ENCODE peak calls at places on chromosomes 3 and 15, in four cellular contexts. One of them, this sample, is unnamed.

GRCh38 chr15:49901867-49902775 is 216.9 kb downstream of the ATP8B4 start:
- DNase-seq in IMR-90: peak; percentile 65
- DNase-seq in H1: no peak
- DNase-seq in mesendoderm: no peak
- DNase-seq in this sample: no peak

GRCh38 chr3:192850501-192850981 is 67.1 kb downstream of the MB21D2 start:
- DNase-seq in IMR-90: peak; percentile 86
- DNase-seq in H1: no peak
- DNase-seq in mesendoderm: no peak
- DNase-seq in this sample: no peak

GRCh38 chr15:33242165-33242564 is 47.7 kb upstream of the FMN1 start:
- DNase-seq in IMR-90: peak; percentile 27
- DNase-seq in H1: no peak
- DNase-seq in mesendoderm: peak; percentile 99
- DNase-seq in this sample: peak; percentile 42

GRCh38 chr3:66107855-66108254 is 69.1 kb upstream of the MAGI1 start:
- DNase-seq in IMR-90: peak; percentile 50
- DNase-seq in H1: no peak
- DNase-seq in mesendoderm: no peak
- DNase-seq in this sample: no peak

GRCh38 chr15:30984542-30984941 is 6.9 kb downstream of the MTMR10 start:
- DNase-seq in IMR-90: no peak
- DNase-seq in H1: no peak
- DNase-seq in mesendoderm: no peak
- DNase-seq in this sample: no peak

GRCh38 chr15:59260090-59260489 is 53.4 kb downstream of the LDHAL6B start:
- DNase-seq in IMR-90: no peak
- DNase-seq in H1: no peak
- DNase-seq in mesendoderm: no peak
- DNase-seq in this sample: no peak

GRCh38 chr3:52649461-52650210 is 36.1 kb downstream of the PBRM1 start:
- DNase-seq in IMR-90: peak; percentile 70
- DNase-seq in H1: no peak
- DNase-seq in mesendoderm: no peak
- DNase-seq in this sample: no peak

GRCh38 chr3:30227571-30228301 is 378.7 kb upstream of the TGFBR2 start:
- DNase-seq in IMR-90: peak; percentile 96
- DNase-seq in H1: no peak
- DNase-seq in mesendoderm: no peak
- DNase-seq in this sample: no peak

GRCh38 chr3:89571298-89571697 is 463.9 kb downstream of the EPHA3 start:
- DNase-seq in IMR-90: no peak
- DNase-seq in H1: no peak
- DNase-seq in mesendoderm: no peak
- DNase-seq in this sample: no peak

GRCh38 chr15:75673426-75674247 is 25.9 kb downstream of the SNX33 start:
- DNase-seq in IMR-90: peak; percentile 70
- DNase-seq in H1: no peak
- DNase-seq in mesendoderm: no peak
- DNase-seq in this sample: no peak

GRCh38 chr3:64438837-64439236 is 213.6 kb upstream of the PRICKLE2 start:
- DNase-seq in IMR-90: no peak
- DNase-seq in H1: no peak
- DNase-seq in mesendoderm: no peak
- DNase-seq in this sample: no peak

GRCh38 chr3:173398111-173398479 is 551 bp downstream of the NLGN1 start:
- DNase-seq in IMR-90: no peak
- DNase-seq in H1: no peak
- DNase-seq in mesendoderm: peak; percentile 79
- DNase-seq in this sample: no peak

GRCh38 chr3:76505202-76505875 is 534.6 kb upstream of the ROBO2 start:
- DNase-seq in IMR-90: no peak
- DNase-seq in H1: no peak
- DNase-seq in mesendoderm: no peak
- DNase-seq in this sample: no peak

GRCh38 chr15:87871738-87872315 is 384.7 kb downstream of the NTRK3 start:
- DNase-seq in IMR-90: peak; percentile 43
- DNase-seq in H1: no peak
- DNase-seq in mesendoderm: no peak
- DNase-seq in this sample: no peak

GRCh38 chr15:43390723-43391122 is 19.8 kb downstream of the TUBGCP4 start:
- DNase-seq in IMR-90: peak; percentile 46
- DNase-seq in H1: no peak
- DNase-seq in mesendoderm: no peak
- DNase-seq in this sample: no peak

GRCh38 chr3:61580982-61581654 is 19.7 kb downstream of the PTPRG start:
- DNase-seq in IMR-90: no peak
- DNase-seq in H1: no peak
- DNase-seq in mesendoderm: no peak
- DNase-seq in this sample: no peak

GRCh38 chr3:102790742-102791141 is 355.9 kb downstream of the ZPLD1 start:
- DNase-seq in IMR-90: peak; percentile 71
- DNase-seq in H1: no peak
- DNase-seq in mesendoderm: no peak
- DNase-seq in this sample: no peak

GRCh38 chr3:58251653-58252052 is 14.1 kb downstream of the ABHD6 start:
- DNase-seq in IMR-90: no peak
- DNase-seq in H1: no peak
- DNase-seq in mesendoderm: no peak
- DNase-seq in this sample: no peak

GRCh38 chr3:110944782-110945181 is 126.8 kb upstream of the NECTIN3 start:
- DNase-seq in IMR-90: no peak
- DNase-seq in H1: no peak
- DNase-seq in mesendoderm: no peak
- DNase-seq in this sample: no peak

GRCh38 chr15:47750030-47750739 is 32.9 kb downstream of the SEMA6D start:
- DNase-seq in IMR-90: peak; percentile 91
- DNase-seq in H1: no peak
- DNase-seq in mesendoderm: peak; percentile 81
- DNase-seq in this sample: no peak

GRCh38 chr15:66822106-66822505 is 120.1 kb downstream of the SMAD6 start:
- DNase-seq in IMR-90: no peak
- DNase-seq in H1: no peak
- DNase-seq in mesendoderm: no peak
- DNase-seq in this sample: no peak
- H4K5ac ChIP-seq in IMR-90: no peak overlapping the region
- H4K5ac ChIP-seq in H1: no peak overlapping the region
- H4K5ac ChIP-seq in mesendoderm: no peak overlapping the region
- H4K5ac ChIP-seq in this sample: no peak overlapping the region

GRCh38 chr3:11903447-11903846 is 56.8 kb upstream of the TAMM41 start:
- DNase-seq in IMR-90: no peak
- DNase-seq in H1: no peak
- DNase-seq in mesendoderm: no peak
- DNase-seq in this sample: no peak

GRCh38 chr3:11900844-11901243 is 54.2 kb upstream of the TAMM41 start:
- DNase-seq in IMR-90: no peak
- DNase-seq in H1: no peak
- DNase-seq in mesendoderm: no peak
- DNase-seq in this sample: no peak

GRCh38 chr3:11901286-11901875 is 54.7 kb upstream of the TAMM41 start:
- DNase-seq in IMR-90: no peak
- DNase-seq in H1: no peak
- DNase-seq in mesendoderm: no peak
- DNase-seq in this sample: no peak

GRCh38 chr3:11904157-11904556 is 57.5 kb upstream of the TAMM41 start:
- DNase-seq in IMR-90: no peak
- DNase-seq in H1: no peak
- DNase-seq in mesendoderm: no peak
- DNase-seq in this sample: no peak

GRCh38 chr3:11903047-11903446 is 56.4 kb upstream of the TAMM41 start:
- DNase-seq in IMR-90: no peak
- DNase-seq in H1: no peak
- DNase-seq in mesendoderm: no peak
- DNase-seq in this sample: no peak
- H4K5ac ChIP-seq in IMR-90: no peak overlapping the region
- H4K5ac ChIP-seq in H1: no peak overlapping the region
- H4K5ac ChIP-seq in mesendoderm: no peak overlapping the region
- H4K5ac ChIP-seq in this sample: no peak overlapping the region

GRCh38 chr3:12632523-12632922 is 31.4 kb downstream of the RAF1 start:
- DNase-seq in IMR-90: no peak
- DNase-seq in H1: no peak
- DNase-seq in mesendoderm: no peak
- DNase-seq in this sample: no peak
- H4K5ac ChIP-seq in IMR-90: no peak overlapping the region
- H4K5ac ChIP-seq in H1: no peak overlapping the region
- H4K5ac ChIP-seq in mesendoderm: no peak overlapping the region
- H4K5ac ChIP-seq in this sample: no peak overlapping the region

GRCh38 chr3:141539441-141540187 is 52.8 kb downstream of the RASA2 start:
- DNase-seq in IMR-90: peak; percentile 31
- DNase-seq in H1: no peak
- DNase-seq in mesendoderm: no peak
- DNase-seq in this sample: no peak
- H4K5ac ChIP-seq in IMR-90: no peak overlapping the region
- H4K5ac ChIP-seq in H1: no peak overlapping the region
- H4K5ac ChIP-seq in mesendoderm: no peak overlapping the region
- H4K5ac ChIP-seq in this sample: no peak overlapping the region

DNA sequence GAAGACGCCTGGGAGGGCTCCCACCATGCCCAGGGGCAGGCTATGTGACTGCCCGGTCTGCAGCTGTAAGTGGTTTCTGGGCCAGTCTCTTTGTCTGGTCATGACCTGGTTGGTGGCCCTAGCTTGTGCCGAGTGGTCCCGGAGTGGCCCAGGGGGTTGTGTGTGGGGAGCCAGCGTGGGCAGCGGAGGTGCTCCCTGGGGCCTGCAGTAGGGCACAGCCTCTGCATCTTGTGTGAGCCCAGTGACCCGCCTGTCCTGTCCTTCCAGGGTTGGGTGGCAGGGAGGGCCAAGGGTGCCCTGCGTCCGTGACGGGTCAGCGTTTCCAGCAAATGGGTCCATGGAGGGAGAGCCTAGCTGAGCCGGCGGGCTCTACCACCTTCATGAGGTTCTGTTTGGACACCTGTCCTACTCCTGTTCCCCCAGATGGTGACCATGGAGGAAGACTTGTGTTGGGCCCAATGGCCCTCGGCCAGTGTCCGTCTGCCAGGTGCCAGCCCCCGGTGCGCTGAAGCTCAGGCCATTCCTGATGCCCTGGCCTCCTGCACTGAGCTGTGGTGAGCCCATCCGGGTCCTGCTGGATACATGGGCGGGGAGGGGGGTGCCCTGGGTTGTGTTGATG is 215.4 kb downstream of the SNRPN start:
- DNase-seq in IMR-90: no peak
- DNase-seq in H1: no peak
- DNase-seq in mesendoderm: no peak
- DNase-seq in this sample: peak; percentile 11
- H4K5ac ChIP-seq in IMR-90: no peak overlapping the region
- H4K5ac ChIP-seq in H1: no peak overlapping the region
- H4K5ac ChIP-seq in mesendoderm: no peak overlapping the region
- H4K5ac ChIP-seq in this sample: no peak overlapping the region

DNA sequence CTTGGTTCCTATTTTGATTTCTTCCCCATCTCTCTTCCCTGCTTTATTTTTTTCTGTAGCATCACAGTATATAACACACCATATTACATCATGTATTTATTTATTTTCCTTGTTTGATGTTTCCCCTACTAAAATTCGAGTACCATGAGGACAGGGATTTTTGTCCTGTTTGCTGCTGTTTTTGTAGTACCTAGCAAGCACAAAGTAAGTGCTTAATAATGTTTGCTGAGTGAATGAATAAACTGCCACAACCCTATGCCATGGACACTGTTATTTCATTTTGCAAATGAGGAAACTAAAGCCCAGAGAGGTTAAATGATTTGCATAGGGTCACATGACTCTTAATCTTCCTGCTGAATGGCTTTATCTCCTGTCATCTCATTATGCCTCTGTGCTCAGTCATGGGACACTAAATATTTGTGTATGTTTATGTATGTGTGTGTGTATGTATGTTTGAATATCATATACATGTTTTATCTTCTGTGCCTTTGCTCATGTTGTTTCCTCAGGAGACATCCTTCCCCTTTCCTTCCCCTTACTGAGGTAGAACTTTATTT is 26.1 kb upstream of the MGA start:
- DNase-seq in IMR-90: no peak
- DNase-seq in H1: no peak
- DNase-seq in mesendoderm: no peak
- DNase-seq in this sample: no peak
- H4K5ac ChIP-seq in IMR-90: no peak overlapping the region
- H4K5ac ChIP-seq in H1: no peak overlapping the region
- H4K5ac ChIP-seq in mesendoderm: no peak overlapping the region
- H4K5ac ChIP-seq in this sample: no peak overlapping the region

GRCh38 chr3:133475245-133476010 is 75.6 kb downstream of the BFSP2 start:
- DNase-seq in IMR-90: no peak
- DNase-seq in H1: no peak
- DNase-seq in mesendoderm: no peak
- DNase-seq in this sample: no peak

GRCh38 chr3:133472889-133473288 is 73.0 kb downstream of the BFSP2 start:
- DNase-seq in IMR-90: no peak
- DNase-seq in H1: no peak
- DNase-seq in mesendoderm: no peak
- DNase-seq in this sample: no peak

GRCh38 chr3:133469140-133469731 is 69.4 kb downstream of the BFSP2 start:
- DNase-seq in IMR-90: peak; percentile 60
- DNase-seq in H1: no peak
- DNase-seq in mesendoderm: no peak
- DNase-seq in this sample: no peak

GRCh38 chr3:133474251-133474801 is 74.5 kb downstream of the BFSP2 start:
- DNase-seq in IMR-90: peak; percentile 89
- DNase-seq in H1: no peak
- DNase-seq in mesendoderm: no peak
- DNase-seq in this sample: no peak

GRCh38 chr3:133472242-133472641 is 72.4 kb downstream of the BFSP2 start:
- DNase-seq in IMR-90: no peak
- DNase-seq in H1: peak; percentile 62
- DNase-seq in mesendoderm: peak; percentile 30
- DNase-seq in this sample: peak; percentile 75
- H4K5ac ChIP-seq in IMR-90: no peak overlapping the region
- H4K5ac ChIP-seq in H1: no peak overlapping the region
- H4K5ac ChIP-seq in mesendoderm: no peak overlapping the region
- H4K5ac ChIP-seq in this sample: no peak overlapping the region

DNA sequence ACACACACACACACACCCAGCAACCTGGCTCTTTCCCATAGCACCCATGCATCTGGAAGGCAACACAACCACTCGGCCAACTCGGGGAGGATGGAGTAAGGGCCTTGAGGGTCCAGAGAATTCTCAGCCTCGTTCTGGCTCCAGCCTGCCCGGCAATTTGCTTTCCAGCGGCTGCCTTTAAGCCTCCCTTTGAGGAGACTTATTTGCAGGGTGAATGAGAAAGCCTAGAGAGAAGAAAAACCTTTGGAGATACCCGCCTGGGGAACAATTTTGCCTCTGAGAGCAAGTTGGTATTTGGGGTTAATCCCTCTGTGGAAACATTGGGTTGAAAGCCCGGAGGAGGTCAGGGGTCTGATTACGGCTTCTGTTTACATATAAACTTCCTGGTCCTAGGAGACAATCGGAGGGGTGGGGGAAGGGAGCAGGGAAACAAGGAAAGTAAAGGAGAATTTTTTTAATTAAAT is 160.8 kb upstream of the HES1 start:
- DNase-seq in IMR-90: no peak
- DNase-seq in H1: peak; percentile 59
- DNase-seq in mesendoderm: peak; percentile 94
- DNase-seq in this sample: peak; percentile 42
- H4K5ac ChIP-seq in IMR-90: no peak overlapping the region
- H4K5ac ChIP-seq in H1: peak overlapping the region; percentile 79
- H4K5ac ChIP-seq in mesendoderm: no peak overlapping the region
- H4K5ac ChIP-seq in this sample: no peak overlapping the region